ENCODE peak calls at places on chromosomes 4 and X, in five cellular contexts. C, T, P, L and N are unnamed samples.

GRCh38 chrX:130623508-130623907 is 221.7 kb downstream of the RBMX2 start:
- DNase-seq in C (no peak), P (no peak), T (no peak), L (no peak), N (no peak)

GRCh38 chr4:102500371-102501175 is 586 bp upstream of the NFKB1 start:
- DNase-seq in L (peak; percentile 39), T (peak; percentile 48), P (peak; percentile 62), C (peak; percentile 52), N (peak; percentile 66)

GRCh38 chr4:47287735-47288134 is 175.8 kb downstream of the COMMD8 start:
- DNase-seq in C (no peak), T (no peak), P (peak; percentile 91), L (no peak), N (no peak)

GRCh38 chr4:112908511-112908910 is 140.9 kb upstream of the ANK2 start:
- DNase-seq in P (peak; percentile 12), C (no peak), L (no peak), T (no peak), N (no peak)

GRCh38 chr4:115678425-115678941 is 565.1 kb upstream of the NDST4 start:
- DNase-seq in C (no peak), P (no peak), L (no peak), T (peak; percentile 29), N (no peak)

GRCh38 chrX:40266490-40267333 is 169.0 kb upstream of the BCOR start:
- DNase-seq in P (peak; percentile 53), T (peak; percentile 85), C (peak; percentile 73), L (peak; percentile 68), N (peak; percentile 64)

GRCh38 chrX:17377047-17377692 is 2.2 kb downstream of the NHS start:
- DNase-seq in C (peak; percentile 51), T (peak; percentile 55), L (no peak), P (peak; percentile 68), N (no peak)

GRCh38 chr4:123559955-123560669 is 163.5 kb downstream of the SPRY1 start:
- DNase-seq in L (no peak), C (no peak), P (peak; percentile 68), T (no peak), N (no peak)

GRCh38 chr4:8296491-8296890 is 26.9 kb downstream of the HTRA3 start:
- DNase-seq in C (no peak), L (no peak), T (no peak), P (no peak), N (no peak)

GRCh38 chr4:155796031-155796430 is 37.2 kb downstream of the GUCY1B1 start:
- DNase-seq in L (no peak), T (peak; percentile 32), C (no peak), P (peak; percentile 86), N (no peak)

GRCh38 chr4:151627491-151627890 is 133.3 kb downstream of the GATB start:
- DNase-seq in P (peak; percentile 18), L (no peak), T (no peak), C (no peak), N (no peak)

GRCh38 chr4:34280131-34280530 is 1964.2 kb downstream of the ARAP2 start:
- DNase-seq in P (no peak), T (no peak), L (no peak), C (no peak), N (no peak)

GRCh38 chrX:17456526-17456925 is 81.5 kb downstream of the NHS start:
- DNase-seq in C (no peak), L (no peak), P (no peak), T (no peak), N (no peak)

GRCh38 chr4:51906167-51906647 is 63.3 kb downstream of the DCUN1D4 start:
- DNase-seq in C (no peak), T (no peak), L (no peak), P (peak; percentile 49), N (no peak)

GRCh38 chrX:120677017-120677652 is 47.3 kb upstream of the C1GALT1C1 start:
- DNase-seq in P (no peak), T (no peak), L (no peak), C (no peak), N (no peak)

GRCh38 chr4:650951-651883 is 22.9 kb downstream of the ATP5ME start:
- DNase-seq in P (no peak), L (no peak), T (no peak), C (no peak), N (no peak)

GRCh38 chrX:153645151-153645550 is 1.9 kb upstream of the DUSP9 start:
- DNase-seq in T (no peak), L (no peak), C (no peak), P (no peak), N (no peak)

GRCh38 chrX:153645921-153646481 is 1.0 kb upstream of the DUSP9 start:
- DNase-seq in P (no peak), L (no peak), C (no peak), T (no peak), N (no peak)

GRCh38 chrX:153642655-153643430 is 4.2 kb upstream of the DUSP9 start:
- DNase-seq in T (peak; percentile 20), L (no peak), C (no peak), P (no peak), N (no peak)

GRCh38 chrX:153643431-153644351 is 3.3 kb upstream of the DUSP9 start:
- DNase-seq in P (no peak), C (no peak), T (peak; percentile 28), L (peak; percentile 78), N (no peak)

DNA sequence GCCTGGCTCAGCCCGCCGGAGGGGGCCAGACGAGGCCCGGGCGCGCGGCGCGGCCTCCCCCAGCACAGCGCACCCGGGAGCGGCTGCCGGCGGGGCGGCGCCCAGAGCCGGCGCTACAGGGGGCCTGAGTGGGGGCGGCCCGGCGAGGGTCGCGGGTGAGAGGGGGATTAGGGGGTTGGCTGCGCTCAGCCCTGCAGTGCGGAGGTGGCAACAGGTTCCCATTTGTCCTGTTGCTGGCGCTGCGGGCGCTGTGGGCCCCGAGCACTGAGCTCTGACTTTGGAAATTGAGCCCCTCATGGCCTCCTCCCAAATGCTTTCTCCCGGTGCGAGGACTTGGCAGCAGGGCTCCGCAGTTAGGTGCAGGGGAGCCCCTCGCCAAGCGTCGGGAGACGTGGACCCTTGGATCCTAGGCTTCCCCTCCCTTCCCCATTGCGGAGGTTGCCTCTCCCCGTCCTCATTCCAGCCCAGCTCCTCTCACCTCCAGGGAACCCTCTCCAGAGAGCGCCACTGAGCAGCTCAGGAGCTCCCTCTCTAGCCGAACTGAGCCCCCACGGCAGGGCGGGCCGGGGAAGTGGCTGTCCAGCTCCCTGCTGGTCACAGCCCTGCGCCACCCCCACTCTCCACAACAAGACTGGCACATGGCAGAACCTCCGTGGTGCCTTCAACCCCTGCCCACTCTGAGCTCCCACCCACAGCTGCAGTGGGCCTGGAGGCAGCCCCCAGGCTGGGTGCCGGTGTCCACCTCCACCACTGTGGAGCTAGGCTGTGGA is 2.5 kb upstream of the DUSP9 start:
- DNase-seq in P (no peak), L (no peak), T (peak; percentile 43), C (no peak), N (no peak)
- H3K27me3 ChIP-seq in P (peaks cover 19% of the 10 kb centered on the region), L (peaks cover 6% of the 10 kb centered on the region), T (peaks cover 58% of the 10 kb centered on the region), C (peaks cover 86% of the 10 kb centered on the region), N (peaks cover 73% of the 10 kb centered on the region)

DNA sequence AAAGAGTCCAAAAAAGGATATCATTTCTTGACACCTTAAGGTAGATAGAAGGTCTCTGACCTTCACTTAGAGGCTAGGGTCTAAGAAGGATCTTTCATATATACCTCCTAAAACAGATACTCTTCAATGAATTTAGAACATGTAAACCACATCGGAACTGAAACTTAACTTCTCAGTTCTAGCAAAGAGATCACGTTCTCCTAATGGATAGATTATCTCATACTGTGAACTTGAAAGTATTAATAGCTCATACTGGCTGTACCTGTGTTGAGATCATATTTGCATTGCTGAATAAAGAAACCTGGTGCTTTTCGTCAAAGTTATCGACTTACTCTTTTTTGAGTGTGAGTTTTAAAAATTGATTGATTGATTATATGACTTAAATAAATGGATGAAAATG is 353.8 kb downstream of the EPHA5 start:
- DNase-seq in T (no peak), P (no peak), C (no peak), L (no peak), N (no peak)
- H3K27ac ChIP-seq in T (no peak overlapping the region), P (no peak overlapping the region), C (no peak overlapping the region), L (no peak overlapping the region), N (no peak overlapping the region)

DNA sequence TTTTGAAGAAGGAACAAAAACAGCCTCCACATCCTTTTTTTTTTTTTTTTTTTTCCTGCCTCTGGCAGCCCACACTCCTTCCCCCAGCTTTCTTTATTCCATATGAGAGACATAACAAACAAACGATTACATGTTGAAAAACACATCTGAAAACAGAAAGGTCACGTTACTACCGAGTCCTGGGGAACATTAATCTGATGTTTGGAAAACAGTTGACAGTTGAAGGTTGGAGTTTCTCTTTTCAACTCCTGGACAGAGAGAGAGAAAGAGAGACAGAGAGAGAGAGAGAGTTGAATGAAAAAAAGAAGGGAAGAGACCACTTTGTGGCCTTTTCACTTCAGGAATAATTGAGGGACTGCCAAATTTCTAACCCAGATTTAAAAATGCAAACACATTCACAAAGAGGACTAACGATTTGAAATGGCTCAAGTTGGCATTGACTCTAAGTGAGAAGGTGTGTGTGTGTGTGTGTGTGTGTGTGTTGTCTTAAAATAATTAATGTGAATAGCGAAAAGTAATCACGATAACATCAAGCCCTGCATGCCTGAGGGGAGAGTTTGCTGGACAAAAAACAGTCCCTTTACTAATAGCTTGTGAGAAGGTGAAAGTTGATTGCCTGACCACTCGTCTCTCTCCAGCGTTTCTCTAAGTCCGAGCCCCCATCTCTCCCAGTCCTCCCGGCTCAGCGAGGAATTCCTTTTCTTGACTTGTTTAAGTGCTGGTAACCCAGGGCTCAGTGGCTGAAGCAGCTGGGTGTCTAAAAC is 67.3 kb downstream of the FBXO8 start:
- DNase-seq in C (no peak), L (no peak), P (no peak), T (no peak), N (no peak)
- H3K27me3 ChIP-seq in C (peaks cover 99% of the 10 kb centered on the region), L (no peaks in the 10 kb centered on the region), P (peaks cover 48% of the 10 kb centered on the region), T (peaks cover 72% of the 10 kb centered on the region), N (no peaks in the 10 kb centered on the region)

DNA sequence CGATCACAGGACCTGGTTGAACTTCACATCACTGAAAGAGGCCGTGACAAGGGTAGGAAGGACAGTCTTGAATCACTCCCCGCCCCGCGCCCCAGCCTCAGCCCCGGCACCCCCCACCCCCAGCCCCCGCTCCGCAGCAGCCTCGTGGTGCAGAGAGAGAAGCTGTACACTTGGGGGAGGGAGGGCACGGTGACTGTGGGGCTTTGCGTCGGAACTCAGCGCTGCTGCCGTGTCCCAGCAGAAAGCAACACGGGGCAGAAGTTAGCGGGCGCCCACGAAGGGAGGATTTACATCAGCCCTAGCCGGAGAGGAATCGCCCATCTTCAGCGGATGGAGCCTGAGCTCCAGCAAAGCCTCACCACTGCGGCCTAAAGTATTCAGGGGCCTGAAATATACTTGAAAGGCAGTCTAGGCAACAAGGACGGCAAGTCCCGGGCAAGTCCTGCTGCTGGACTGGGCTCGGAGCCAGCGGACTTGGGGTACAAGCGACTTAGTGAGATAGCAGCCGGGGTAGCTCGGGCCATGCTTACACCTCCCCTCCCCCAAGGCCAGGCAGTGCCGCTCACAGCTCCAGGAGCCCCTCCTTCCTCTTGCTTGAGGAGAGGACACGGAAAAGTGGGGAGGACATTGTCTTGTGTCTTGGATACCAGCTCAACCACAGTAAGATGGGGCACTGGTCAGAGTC is 18.5 kb upstream of the OPN1LW start:
- DNase-seq in L (no peak), T (no peak), C (no peak), P (no peak), N (peak; percentile 16)
- H3K27ac ChIP-seq in L (peak overlapping the region; percentile 50), T (no peak overlapping the region), C (no peak overlapping the region), P (no peak overlapping the region), N (no peak overlapping the region)